ENCODE peak calls at places on chromosome 14, in six cellular contexts. T is CD8-positive, alpha-beta memory T cell; P is IMR-90; I is ovary; O is BJ; C is effector memory CD4-positive, alpha-beta T cell. Z is an unnamed sample.

GRCh38 chr14:92460916-92461579 is 52.5 kb upstream of the RIN3 start:
- DNase-seq in I (no peak), O (no peak), C (no peak), T (peak), P (peak), Z (peak)

GRCh38 chr14:58712357-58712756 is 74.6 kb downstream of the DACT1 start:
- DNase-seq in T (no peak), C (no peak), P (peak), O (no peak), I (no peak), Z (no peak)

GRCh38 chr14:63614964-63615363 is 26.7 kb downstream of the WDR89 start:
- DNase-seq in O (no peak), T (no peak), C (no peak), P (peak), I (no peak), Z (peak)

GRCh38 chr14:95245334-95245733 is 74.4 kb downstream of the CLMN start:
- DNase-seq in I (no peak), O (no peak), C (no peak), T (no peak), P (no peak), Z (no peak)

GRCh38 chr14:69038449-69039286 is 59.6 kb upstream of the ACTN1 start:
- DNase-seq in C (no peak), P (peak), I (no peak), T (no peak), O (peak), Z (no peak)

GRCh38 chr14:43778956-43779639 is 728.0 kb downstream of the FSCB start:
- DNase-seq in I (no peak), P (no peak), O (no peak), T (no peak), C (no peak), Z (no peak)

GRCh38 chr14:100994082-100994481 is 90.6 kb upstream of the RTL1 start:
- DNase-seq in I (no peak), P (peak), T (no peak), O (no peak), C (no peak), Z (peak)

GRCh38 chr14:72892103-72892878 is 1.6 kb downstream of the DPF3 start:
- DNase-seq in T (peak), C (no peak), I (peak), P (peak), O (no peak), Z (peak)

GRCh38 chr14:60485600-60486251 is at the start of gene C14orf39:
- DNase-seq in T (no peak), O (no peak), P (peak), C (no peak), I (peak), Z (peak)

GRCh38 chr14:34496679-34497513 is 34.9 kb upstream of the SPTSSA start:
- DNase-seq in P (peak), T (no peak), I (peak), O (peak), C (no peak), Z (peak)

GRCh38 chr14:75981426-75981825 is 369 bp downstream of the TGFB3 start:
- DNase-seq in I (no peak), C (no peak), P (no peak), O (no peak), T (peak), Z (peak)

GRCh38 chr14:32010561-32011188 is 66.4 kb upstream of the ARHGAP5 start:
- DNase-seq in I (no peak), P (peak), C (no peak), O (peak), T (no peak), Z (peak)

GRCh38 chr14:105475916-105476845 is 1.6 kb downstream of the CRIP2 start:
- DNase-seq in C (no peak), O (no peak), P (peak), I (peak), T (no peak), Z (peak)

GRCh38 chr14:100096656-100097055 is 31.4 kb downstream of the EVL start:
- DNase-seq in P (peak), O (no peak), T (no peak), C (no peak), I (no peak), Z (peak)

GRCh38 chr14:50829472-50830043 is 1.4 kb downstream of the NIN start:
- DNase-seq in I (no peak), T (no peak), P (no peak), C (no peak), O (no peak), Z (no peak)

GRCh38 chr14:83816755-83817154 is 1713.2 kb upstream of the FLRT2 start:
- DNase-seq in C (no peak), T (no peak), I (no peak), P (peak), O (no peak), Z (peak)

GRCh38 chr14:95835331-95835730 is 41.3 kb upstream of the TUNAR start:
- DNase-seq in O (no peak), C (no peak), P (peak), I (no peak), T (no peak), Z (no peak)

GRCh38 chr14:104803280-104803915 is 2.5 kb downstream of the ZBTB42 start:
- DNase-seq in O (no peak), T (no peak), P (no peak), C (no peak), I (no peak), Z (no peak)

GRCh38 chr14:95692109-95692508 is 5.9 kb downstream of the TCL1B start:
- DNase-seq in C (no peak), O (no peak), I (no peak), P (no peak), T (no peak), Z (no peak)

GRCh38 chr14:104130974-104131651 is 7.3 kb upstream of the KIF26A start:
- DNase-seq in O (no peak), P (peak), I (peak), T (no peak), C (no peak), Z (peak)

GRCh38 chr14:53967606-53968005 is 11.0 kb upstream of the BMP4 start:
- DNase-seq in I (no peak), T (no peak), C (no peak), P (no peak), O (no peak), Z (no peak)

GRCh38 chr14:53964249-53964648 is 7.6 kb upstream of the BMP4 start:
- DNase-seq in C (no peak), I (no peak), O (no peak), P (peak), T (no peak), Z (no peak)

GRCh38 chr14:53963491-53964227 is 7.0 kb upstream of the BMP4 start:
- DNase-seq in C (no peak), P (no peak), O (no peak), T (no peak), I (peak), Z (peak)

GRCh38 chr14:53957739-53958138 is 1.1 kb upstream of the BMP4 start:
- DNase-seq in P (no peak), O (no peak), C (no peak), T (no peak), I (no peak), Z (no peak)

GRCh38 chr14:53962954-53963490 is 6.4 kb upstream of the BMP4 start:
- DNase-seq in O (no peak), C (no peak), P (no peak), T (no peak), I (no peak), Z (no peak)
- H3K4me3 ChIP-seq in O (peak), C (no peak), P (no peak), T (no peak), I (peak), Z (peak)

DNA sequence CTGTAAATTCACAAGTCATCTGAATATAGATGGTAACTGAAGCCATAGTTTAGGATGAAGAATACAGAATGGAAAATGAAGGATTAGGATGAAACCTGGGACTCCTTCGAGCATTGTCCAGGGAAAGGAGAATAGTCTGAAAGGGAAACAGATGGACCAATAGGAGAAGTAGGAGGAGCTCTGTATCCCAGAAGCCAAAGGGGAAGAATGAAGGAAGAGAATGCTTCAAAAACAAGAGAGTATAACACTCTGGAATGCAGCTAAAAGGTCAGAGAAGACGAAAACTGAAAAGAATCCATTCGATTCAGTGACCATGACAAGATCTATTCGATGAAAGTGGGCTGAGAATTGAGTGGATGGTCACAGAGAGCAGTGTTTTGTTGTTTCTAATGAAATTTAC is 1.0 kb downstream of the GMFB start:
- DNase-seq in T (no peak), O (no peak), P (peak), C (no peak), I (no peak), Z (peak)
- H3K4me3 ChIP-seq in T (peak), O (peak), P (peak), C (peak), I (peak), Z (peak)

DNA sequence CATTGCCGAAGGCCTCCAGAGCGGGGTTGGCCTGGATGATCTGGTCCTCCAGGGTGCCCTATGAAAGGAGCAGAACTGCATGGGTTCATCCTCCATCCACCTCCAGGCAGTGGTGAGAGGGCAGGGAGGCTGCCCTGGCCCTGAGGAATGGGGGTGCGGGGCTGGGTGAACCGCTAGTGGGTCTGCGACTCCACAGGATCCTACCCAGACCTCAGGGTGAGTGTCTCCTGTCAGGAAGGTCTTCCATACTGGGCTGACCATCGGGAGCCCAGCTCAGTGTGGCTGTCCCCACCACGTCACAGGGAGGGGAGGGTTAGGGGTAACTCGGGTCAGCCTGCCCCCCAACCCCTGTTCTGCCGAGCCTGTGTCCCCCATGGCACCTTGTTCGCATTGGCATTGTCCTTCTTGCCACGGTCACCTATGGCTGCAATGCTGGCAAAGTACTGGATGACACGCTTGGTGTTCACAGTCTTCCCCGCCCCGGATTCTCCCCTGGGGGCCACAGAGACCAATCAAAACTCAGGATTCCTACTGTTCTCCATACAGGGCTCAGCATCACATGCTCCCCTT is 3.7 kb downstream of the MYH6 start:
- DNase-seq in O (no peak), T (no peak), C (no peak), I (no peak), P (no peak), Z (no peak)
- H3K4me3 ChIP-seq in O (no peak), T (no peak), C (no peak), I (no peak), P (no peak), Z (no peak)

GRCh38 chr14:90400904-90401561 is 4.2 kb downstream of the CALM1 start:
- DNase-seq in O (no peak), P (no peak), C (no peak), T (no peak), I (no peak), Z (peak)

GRCh38 chr14:90397401-90398314 is 829 bp downstream of the CALM1 start:
- DNase-seq in O (no peak), C (peak), P (peak), I (peak), T (peak), Z (peak)

GRCh38 chr14:90399541-90400444 is 3.0 kb downstream of the CALM1 start:
- DNase-seq in C (peak), P (peak), T (peak), O (no peak), I (peak), Z (peak)

GRCh38 chr14:90398315-90398811 is 1.5 kb downstream of the CALM1 start:
- DNase-seq in T (peak), I (peak), C (peak), P (no peak), O (no peak), Z (peak)

DNA sequence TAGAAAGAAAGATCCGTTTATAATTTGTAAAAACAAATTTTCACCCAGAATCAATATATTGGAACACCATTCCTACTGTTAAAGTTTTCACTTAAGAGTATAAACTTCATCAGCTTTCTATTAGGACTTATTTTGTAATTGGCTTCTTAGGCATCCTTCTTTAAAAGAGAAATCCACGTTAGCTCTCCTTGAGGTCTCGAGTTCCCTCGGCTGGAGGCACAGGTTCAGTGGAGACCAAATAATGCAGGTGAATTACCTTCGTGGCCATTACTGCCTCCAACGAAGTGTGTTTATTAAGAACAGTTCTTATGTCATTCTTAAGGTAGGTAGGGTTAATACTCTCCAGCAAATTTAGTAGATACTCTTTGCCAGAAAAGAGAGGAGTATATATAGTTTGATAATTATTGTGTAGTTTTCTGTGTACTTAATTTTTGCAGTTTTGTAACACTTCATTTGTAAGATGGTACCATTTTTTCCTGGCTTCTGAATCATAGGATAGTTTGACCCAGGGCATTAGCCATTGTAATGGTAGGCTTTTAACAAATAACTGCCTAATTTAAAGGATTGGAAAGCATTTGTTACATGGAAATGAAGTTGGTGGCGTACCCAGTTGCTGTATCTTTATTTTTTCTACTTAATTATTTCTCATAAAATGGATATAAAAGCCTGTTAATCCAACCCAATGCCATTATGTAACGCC is 2.2 kb downstream of the CALM1 start:
- DNase-seq in P (no peak), O (no peak), C (no peak), I (no peak), T (no peak), Z (peak)
- H3K4me3 ChIP-seq in P (peak), O (peak), C (peak), I (peak), T (peak), Z (peak)

GRCh38 chr14:87992349-87992719 is 648 bp downstream of the GALC start:
- DNase-seq in C (no peak), I (no peak), T (no peak), P (peak), O (no peak), Z (no peak)

GRCh38 chr14:87992720-87993484 is at the start of gene GALC:
- DNase-seq in I (peak), T (peak), C (peak), O (peak), P (peak), Z (peak)

GRCh38 chr14:87995500-87996275 is 2.7 kb upstream of the GALC start:
- DNase-seq in C (no peak), O (no peak), I (no peak), T (no peak), P (no peak), Z (no peak)

GRCh38 chr14:87994974-87995373 is 2.0 kb upstream of the GALC start:
- DNase-seq in O (no peak), T (peak), I (no peak), C (peak), P (no peak), Z (no peak)

DNA sequence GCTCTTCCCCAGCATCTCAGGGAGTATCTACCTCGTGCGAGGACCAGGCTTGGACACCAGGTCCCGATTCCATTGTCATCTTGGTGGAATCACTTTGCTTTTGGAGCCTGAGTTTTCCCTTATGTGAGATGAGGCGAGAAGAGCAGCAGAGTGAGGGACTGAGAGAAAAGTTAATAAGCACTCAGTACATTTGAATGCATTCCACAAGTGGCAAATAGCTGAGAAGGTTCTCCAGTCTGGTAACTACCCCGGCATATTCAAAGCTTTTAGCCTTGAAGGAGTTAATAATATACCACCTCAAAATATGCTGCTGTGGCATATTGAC is 465 bp upstream of the GALC start:
- DNase-seq in T (no peak), O (no peak), C (no peak), I (no peak), P (no peak), Z (no peak)
- H3K4me3 ChIP-seq in T (peak), O (peak), C (peak), I (peak), P (peak), Z (peak)

GRCh38 chr14:24085215-24085614 is 8.9 kb upstream of the PCK2 start:
- DNase-seq in C (no peak), O (no peak), T (no peak), I (no peak), P (no peak), Z (no peak)

GRCh38 chr14:24086193-24086955 is 7.7 kb upstream of the PCK2 start:
- DNase-seq in O (no peak), P (no peak), I (no peak), T (no peak), C (no peak), Z (no peak)

GRCh38 chr14:24082411-24083080 is 11.2 kb downstream of the CPNE6 start:
- DNase-seq in P (no peak), C (no peak), O (no peak), T (no peak), I (no peak), Z (no peak)

GRCh38 chr14:24083462-24083861 is 10.6 kb upstream of the PCK2 start:
- DNase-seq in I (no peak), P (no peak), O (no peak), T (no peak), C (no peak), Z (no peak)

DNA sequence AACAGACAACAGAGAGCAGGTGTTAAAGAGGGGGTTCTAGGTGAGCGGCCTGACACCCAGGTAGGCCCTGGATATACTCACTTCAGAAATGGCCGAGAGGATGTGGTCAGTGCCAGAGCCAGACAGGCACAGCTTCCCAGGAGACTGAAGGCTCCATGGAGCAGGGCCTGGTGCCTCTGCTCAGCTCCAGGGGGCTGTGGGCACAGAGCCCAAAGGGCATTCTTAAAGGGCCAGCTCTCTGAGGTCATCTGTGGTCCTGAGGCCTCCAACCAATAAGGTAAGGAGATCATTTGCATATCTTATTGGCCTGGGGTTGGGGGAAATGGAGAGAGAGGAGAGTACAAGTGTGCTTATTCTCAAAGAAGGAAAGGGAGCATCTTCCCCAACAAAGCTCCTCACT is 9.7 kb upstream of the PCK2 start:
- DNase-seq in I (no peak), T (no peak), P (no peak), O (no peak), C (no peak), Z (no peak)
- H3K4me3 ChIP-seq in I (no peak), T (no peak), P (no peak), O (no peak), C (no peak), Z (no peak)

GRCh38 chr14:54881235-54881760 is 21.3 kb downstream of the GCH1 start:
- DNase-seq in O (no peak), T (peak), I (no peak), C (no peak), P (peak), Z (peak)
- H3K4me3 ChIP-seq in O (peak), T (peak), I (peak), C (peak), P (peak), Z (peak)

GRCh38 chr14:30751646-30752416 is 122.5 kb upstream of the COCH start:
- DNase-seq in C (no peak), P (no peak), O (no peak), I (no peak), T (no peak), Z (no peak)

GRCh38 chr14:30757082-30757481 is 117.3 kb upstream of the COCH start:
- DNase-seq in I (no peak), O (no peak), T (no peak), P (no peak), C (no peak), Z (no peak)

GRCh38 chr14:30756594-30756993 is 117.8 kb upstream of the COCH start:
- DNase-seq in I (no peak), C (no peak), P (no peak), T (no peak), O (no peak), Z (no peak)

GRCh38 chr14:30753452-30753851 is 120.9 kb upstream of the COCH start:
- DNase-seq in I (no peak), C (no peak), P (no peak), O (no peak), T (no peak), Z (no peak)

GRCh38 chr14:30754778-30755177 is 119.6 kb upstream of the COCH start:
- DNase-seq in C (no peak), T (no peak), I (no peak), P (no peak), O (no peak), Z (no peak)
- H3K4me3 ChIP-seq in C (no peak), T (no peak), I (no peak), P (no peak), O (no peak), Z (no peak)

Z was measured in epithelial cell of esophagus.